ENCODE peak calls at places on chromosomes 13 and 19, in six cellular contexts. One of them, this sample, is unnamed.
A peak's percentile ranks its signal among the peaks of the same experiment; 100 is the strongest.

GRCh38 chr19:57002195-57002601 is 117.6 kb upstream of the USP29 start:
- DNase-seq in astrocyte: no peak
- DNase-seq in ascending aorta: no peak
- DNase-seq in ovary: peak; percentile 41
- DNase-seq in AG10803: no peak
- DNase-seq in CD8-positive, alpha-beta T cell: no peak
- DNase-seq in this sample: no peak

GRCh38 chr19:35995655-35995993 is 636 bp downstream of the SDHAF1 start:
- DNase-seq in astrocyte: no peak
- DNase-seq in ascending aorta: no peak
- DNase-seq in ovary: peak; percentile 58
- DNase-seq in AG10803: peak; percentile 22
- DNase-seq in CD8-positive, alpha-beta T cell: no peak
- DNase-seq in this sample: no peak

GRCh38 chr19:6412111-6412999 is 12.3 kb downstream of the KHSRP start:
- DNase-seq in astrocyte: no peak
- DNase-seq in ascending aorta: no peak
- DNase-seq in ovary: peak; percentile 55
- DNase-seq in AG10803: no peak
- DNase-seq in CD8-positive, alpha-beta T cell: peak; percentile 68
- DNase-seq in this sample: no peak

GRCh38 chr13:52739468-52740071 is at the start of gene CNMD:
- DNase-seq in astrocyte: no peak
- DNase-seq in ascending aorta: no peak
- DNase-seq in ovary: no peak
- DNase-seq in AG10803: no peak
- DNase-seq in CD8-positive, alpha-beta T cell: no peak
- DNase-seq in this sample: no peak

GRCh38 chr13:24651718-24652345 is 28.4 kb upstream of the ATP12A start:
- DNase-seq in astrocyte: no peak
- DNase-seq in ascending aorta: no peak
- DNase-seq in ovary: no peak
- DNase-seq in AG10803: no peak
- DNase-seq in CD8-positive, alpha-beta T cell: no peak
- DNase-seq in this sample: no peak

GRCh38 chr19:10009714-10010224 is 535 bp downstream of the COL5A3 start:
- DNase-seq in astrocyte: no peak
- DNase-seq in ascending aorta: no peak
- DNase-seq in ovary: no peak
- DNase-seq in AG10803: peak; percentile 47
- DNase-seq in CD8-positive, alpha-beta T cell: no peak
- DNase-seq in this sample: no peak

GRCh38 chr19:45508931-45509691 is 1.8 kb downstream of the VASP start:
- DNase-seq in astrocyte: peak; percentile 64
- DNase-seq in ascending aorta: peak; percentile 93
- DNase-seq in ovary: peak; percentile 72
- DNase-seq in AG10803: peak; percentile 66
- DNase-seq in CD8-positive, alpha-beta T cell: no peak
- DNase-seq in this sample: no peak

GRCh38 chr19:39296055-39296645 is at the start of gene IFNL1:
- DNase-seq in astrocyte: no peak
- DNase-seq in ascending aorta: peak; percentile 52
- DNase-seq in ovary: no peak
- DNase-seq in AG10803: no peak
- DNase-seq in CD8-positive, alpha-beta T cell: no peak
- DNase-seq in this sample: no peak

GRCh38 chr13:63449549-63449948 is 2033.9 kb upstream of the PCDH20 start:
- DNase-seq in astrocyte: no peak
- DNase-seq in ascending aorta: no peak
- DNase-seq in ovary: no peak
- DNase-seq in AG10803: no peak
- DNase-seq in CD8-positive, alpha-beta T cell: no peak
- DNase-seq in this sample: no peak

GRCh38 chr13:74761794-74762193 is 627.6 kb upstream of the KLF12 start:
- DNase-seq in astrocyte: peak; percentile 90
- DNase-seq in ascending aorta: no peak
- DNase-seq in ovary: no peak
- DNase-seq in AG10803: peak; percentile 96
- DNase-seq in CD8-positive, alpha-beta T cell: no peak
- DNase-seq in this sample: no peak

GRCh38 chr19:32816555-32817099 is 52.9 kb downstream of the SLC7A9 start:
- DNase-seq in astrocyte: no peak
- DNase-seq in ascending aorta: no peak
- DNase-seq in ovary: no peak
- DNase-seq in AG10803: no peak
- DNase-seq in CD8-positive, alpha-beta T cell: no peak
- DNase-seq in this sample: no peak

GRCh38 chr13:105329359-105329758 is 1206.1 kb downstream of the EFNB2 start:
- DNase-seq in astrocyte: peak; percentile 33
- DNase-seq in ascending aorta: no peak
- DNase-seq in ovary: no peak
- DNase-seq in AG10803: no peak
- DNase-seq in CD8-positive, alpha-beta T cell: no peak
- DNase-seq in this sample: no peak

GRCh38 chr13:59247166-59247565 is 916.6 kb downstream of the DIAPH3 start:
- DNase-seq in astrocyte: no peak
- DNase-seq in ascending aorta: no peak
- DNase-seq in ovary: no peak
- DNase-seq in AG10803: no peak
- DNase-seq in CD8-positive, alpha-beta T cell: no peak
- DNase-seq in this sample: no peak

GRCh38 chr19:5805465-5806132 is 732 bp downstream of the NRTN start:
- DNase-seq in astrocyte: no peak
- DNase-seq in ascending aorta: no peak
- DNase-seq in ovary: peak; percentile 36
- DNase-seq in AG10803: peak; percentile 24
- DNase-seq in CD8-positive, alpha-beta T cell: peak; percentile 77
- DNase-seq in this sample: no peak

GRCh38 chr13:30181856-30182651 is 125.3 kb downstream of the KATNAL1 start:
- DNase-seq in astrocyte: no peak
- DNase-seq in ascending aorta: no peak
- DNase-seq in ovary: no peak
- DNase-seq in AG10803: no peak
- DNase-seq in CD8-positive, alpha-beta T cell: no peak
- DNase-seq in this sample: no peak

DNA sequence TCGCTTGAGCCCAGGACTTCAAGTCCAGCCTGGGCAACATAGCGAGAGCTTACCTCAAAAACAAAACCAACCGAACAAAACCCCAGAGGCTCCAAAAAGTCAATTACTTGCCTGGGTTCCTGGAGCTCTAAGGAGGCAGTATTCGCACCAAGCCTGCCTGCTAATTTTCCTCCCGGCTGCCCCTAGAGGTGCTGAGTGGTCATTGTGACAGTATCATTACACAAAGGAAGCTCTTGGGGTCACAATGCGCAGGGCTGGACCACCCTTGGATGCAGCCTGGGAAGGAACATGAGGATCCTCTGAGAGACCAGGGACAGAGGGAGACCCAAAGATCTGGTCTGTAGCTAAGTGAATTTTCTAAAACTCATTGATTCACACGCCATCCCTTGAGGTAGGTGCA is 8.5 kb upstream of the PEX11G start:
- DNase-seq in astrocyte: no peak
- DNase-seq in ascending aorta: no peak
- DNase-seq in ovary: no peak
- DNase-seq in AG10803: no peak
- DNase-seq in CD8-positive, alpha-beta T cell: no peak
- DNase-seq in this sample: no peak
- TF ChIP-seq CTCF in astrocyte: peak; percentile 40
- TF ChIP-seq CTCF in ascending aorta: peak; percentile 25
- TF ChIP-seq CTCF in ovary: no peak
- TF ChIP-seq CTCF in AG10803: peak; percentile 53
- TF ChIP-seq CTCF in CD8-positive, alpha-beta T cell: peak; percentile 14
- TF ChIP-seq CTCF in this sample: peak; percentile 56

GRCh38 chr13:21074601-21075302 is 13.4 kb upstream of the LATS2 start:
- DNase-seq in astrocyte: no peak
- DNase-seq in ascending aorta: no peak
- DNase-seq in ovary: peak; percentile 33
- DNase-seq in AG10803: peak; percentile 51
- DNase-seq in CD8-positive, alpha-beta T cell: peak; percentile 61
- DNase-seq in this sample: no peak

GRCh38 chr13:21077360-21078353 is 16.3 kb upstream of the LATS2 start:
- DNase-seq in astrocyte: no peak
- DNase-seq in ascending aorta: no peak
- DNase-seq in ovary: no peak
- DNase-seq in AG10803: no peak
- DNase-seq in CD8-positive, alpha-beta T cell: no peak
- DNase-seq in this sample: no peak

GRCh38 chr13:21078501-21078900 is 17.1 kb upstream of the LATS2 start:
- DNase-seq in astrocyte: no peak
- DNase-seq in ascending aorta: no peak
- DNase-seq in ovary: no peak
- DNase-seq in AG10803: peak; percentile 89
- DNase-seq in CD8-positive, alpha-beta T cell: no peak
- DNase-seq in this sample: no peak

GRCh38 chr13:21076265-21076653 is 14.9 kb upstream of the LATS2 start:
- DNase-seq in astrocyte: no peak
- DNase-seq in ascending aorta: no peak
- DNase-seq in ovary: peak; percentile 24
- DNase-seq in AG10803: no peak
- DNase-seq in CD8-positive, alpha-beta T cell: no peak
- DNase-seq in this sample: no peak

GRCh38 chr13:21075303-21076264 is 14.2 kb upstream of the LATS2 start:
- DNase-seq in astrocyte: no peak
- DNase-seq in ascending aorta: peak; percentile 74
- DNase-seq in ovary: peak; percentile 60
- DNase-seq in AG10803: no peak
- DNase-seq in CD8-positive, alpha-beta T cell: peak; percentile 60
- DNase-seq in this sample: no peak
- H3K4me3 ChIP-seq in astrocyte: peak overlapping the region; percentile 53
- H3K4me3 ChIP-seq in ascending aorta: peak overlapping the region; percentile 90
- H3K4me3 ChIP-seq in ovary: peak overlapping the region; percentile 42
- H3K4me3 ChIP-seq in AG10803: peak overlapping the region; percentile 45
- H3K4me3 ChIP-seq in CD8-positive, alpha-beta T cell: peak overlapping the region; percentile 85
- H3K4me3 ChIP-seq in this sample: peak overlapping the region; percentile 65

GRCh38 chr19:13011653-13012389 is 16.5 kb downstream of the NFIX start:
- DNase-seq in astrocyte: no peak
- DNase-seq in ascending aorta: peak; percentile 64
- DNase-seq in ovary: no peak
- DNase-seq in AG10803: no peak
- DNase-seq in CD8-positive, alpha-beta T cell: no peak
- DNase-seq in this sample: no peak
- TF ChIP-seq CTCF in astrocyte: no peak
- TF ChIP-seq CTCF in ascending aorta: no peak
- TF ChIP-seq CTCF in ovary: no peak
- TF ChIP-seq CTCF in AG10803: peak; percentile 12
- TF ChIP-seq CTCF in CD8-positive, alpha-beta T cell: no peak
- TF ChIP-seq CTCF in this sample: no peak

GRCh38 chr13:102401755-102402154 is at the start of gene FGF14:
- DNase-seq in astrocyte: no peak
- DNase-seq in ascending aorta: no peak
- DNase-seq in ovary: no peak
- DNase-seq in AG10803: no peak
- DNase-seq in CD8-positive, alpha-beta T cell: no peak
- DNase-seq in this sample: no peak
- H3K4me3 ChIP-seq in astrocyte: peak within 1 kb of the TSS; percentile 52
- H3K4me3 ChIP-seq in ascending aorta: peak within 1 kb of the TSS; percentile 83
- H3K4me3 ChIP-seq in ovary: peak within 1 kb of the TSS; percentile 38
- H3K4me3 ChIP-seq in AG10803: peak within 1 kb of the TSS; percentile 44
- H3K4me3 ChIP-seq in CD8-positive, alpha-beta T cell: peak within 1 kb of the TSS; percentile 30
- H3K4me3 ChIP-seq in this sample: peak within 1 kb of the TSS; percentile 60